ENCODE peak calls at places on chromosomes 12 and 14, in four cellular contexts. G, T, R and L are unnamed samples.

GRCh38 chr12:120639771-120640721 is at the start of gene CABP1:
- DNase-seq in R (no peak), T (no peak), G (no peak), L (no peak)

GRCh38 chr12:99915251-99916082 is 69.3 kb downstream of the ANKS1B start:
- DNase-seq in G (no peak), T (peak), R (no peak), L (no peak)

GRCh38 chr14:35898217-35898775 is 72.2 kb downstream of the BRMS1L start:
- DNase-seq in R (no peak), T (no peak), G (no peak), L (no peak)

GRCh38 chr14:22982477-22983245 is at the start of gene AJUBA:
- DNase-seq in R (peak), T (peak), G (peak), L (peak)

GRCh38 chr14:80638620-80639215 is 302.8 kb downstream of the CEP128 start:
- DNase-seq in R (peak), T (peak), G (peak), L (peak)

GRCh38 chr12:8449293-8449944 is 6.3 kb upstream of the CLEC6A start:
- DNase-seq in R (no peak), T (no peak), G (no peak), L (no peak)

GRCh38 chr12:131487379-131488129 is 223.3 kb upstream of the SFSWAP start:
- DNase-seq in G (no peak), T (peak), R (no peak), L (no peak)

GRCh38 chr12:114479831-114480230 is 73.9 kb upstream of the TBX5 start:
- DNase-seq in T (no peak), R (no peak), G (no peak), L (no peak)

GRCh38 chr12:59500335-59500734 is 95.5 kb upstream of the SLC16A7 start:
- DNase-seq in R (no peak), G (no peak), T (no peak), L (no peak)

GRCh38 chr12:28219827-28220226 is 29.6 kb downstream of the CCDC91 start:
- DNase-seq in G (no peak), R (no peak), T (no peak), L (no peak)

GRCh38 chr12:77189463-77189862 is 124.1 kb upstream of the E2F7 start:
- DNase-seq in T (no peak), R (peak), G (peak), L (peak)

GRCh38 chr12:89965993-89966392 is 257.4 kb upstream of the ATP2B1 start:
- DNase-seq in T (no peak), R (no peak), G (no peak), L (no peak)

GRCh38 chr12:24617471-24617870 is 331.4 kb downstream of the BCAT1 start:
- DNase-seq in G (peak), R (no peak), T (no peak), L (peak)

GRCh38 chr14:72907886-72908285 is 14.0 kb upstream of the DPF3 start:
- DNase-seq in G (peak), R (no peak), T (no peak), L (no peak)

GRCh38 chr14:23829736-23830474 is 123.7 kb upstream of the DHRS4 start:
- DNase-seq in T (peak), G (peak), R (peak), L (peak)

GRCh38 chr12:96720363-96720705 is 186.7 kb upstream of the NEDD1 start:
- DNase-seq in G (no peak), R (no peak), T (peak), L (no peak)

GRCh38 chr12:22083167-22083566 is 37.1 kb downstream of the CMAS start:
- DNase-seq in T (peak), G (no peak), R (no peak), L (no peak)

GRCh38 chr12:11812558-11813421 is 163.3 kb downstream of the ETV6 start:
- DNase-seq in R (no peak), T (no peak), G (no peak), L (no peak)